ENCODE peak calls at places on chromosomes 5 and 9, in seven cellular contexts. J is sciatic nerve; R is T-helper 17 cell; B is psoas muscle; L is left ventricle myocardium superior; U is activated naive CD8-positive, alpha-beta T cell treated with anti-CD3 and anti-CD28 coated beads, Interleukin-2, amount 50 U/mL, for 24 hours; E is activated naive CD4-positive, alpha-beta T cell treated with anti-CD3 and anti-CD28 coated beads, Interleukin-2, amount 50 U/mL, for 72 hours. Y is an unnamed sample.

GRCh38 chr5:10046681-10047080 is 203.0 kb downstream of the ATPSCKMT start:
- ATAC-seq in J (no peak), R (no peak), B (no peak), L (no peak), U (no peak), E (no peak), Y (no peak)

GRCh38 chr9:69964446-69964845 is 79.2 kb upstream of the MAMDC2 start:
- ATAC-seq in J (no peak), R (no peak), B (no peak), L (no peak), U (no peak), E (no peak), Y (no peak)

GRCh38 chr5:69519285-69519684 is 26.7 kb downstream of the OCLN start:
- ATAC-seq in J (no peak), R (no peak), B (no peak), L (no peak), U (no peak), E (no peak), Y (no peak)

GRCh38 chr9:120439147-120439546 is 140.8 kb downstream of the CDK5RAP2 start:
- ATAC-seq in J (no peak), R (no peak), B (peak; percentile 61), L (no peak), U (peak; percentile 70), E (no peak), Y (no peak)

GRCh38 chr5:76257225-76257833 is 145.8 kb upstream of the IQGAP2 start:
- ATAC-seq in J (no peak), R (no peak), B (no peak), L (no peak), U (peak; percentile 9), E (peak; percentile 19), Y (peak; percentile 47)

GRCh38 chr9:86122309-86122708 is 23.0 kb upstream of the GOLM1 start:
- ATAC-seq in J (no peak), R (no peak), B (no peak), L (no peak), U (no peak), E (no peak), Y (no peak)

GRCh38 chr9:133492061-133493021 is 13.4 kb upstream of the SLC2A6 start:
- ATAC-seq in J (peak; percentile 22), R (no peak), B (peak; percentile 80), L (peak; percentile 50), U (no peak), E (no peak), Y (no peak)

GRCh38 chr5:122480146-122480545 is 168.1 kb downstream of the SNCAIP start:
- ATAC-seq in J (no peak), R (no peak), B (no peak), L (no peak), U (no peak), E (no peak), Y (no peak)

GRCh38 chr5:142894749-142895148 is 124.6 kb downstream of the ARHGAP26 start:
- ATAC-seq in J (peak; percentile 41), R (no peak), B (no peak), L (peak; percentile 72), U (no peak), E (no peak), Y (no peak)

GRCh38 chr5:149423287-149424268 is 44.5 kb upstream of the IL17B start:
- ATAC-seq in J (no peak), R (no peak), B (no peak), L (peak; percentile 70), U (no peak), E (no peak), Y (no peak)

GRCh38 chr5:72511371-72512178 is 4.4 kb upstream of the ZNF366 start:
- ATAC-seq in J (no peak), R (no peak), B (no peak), L (no peak), U (peak; percentile 53), E (peak; percentile 78), Y (no peak)

GRCh38 chr5:81429363-81429762 is 35.4 kb upstream of the ACOT12 start:
- ATAC-seq in J (no peak), R (no peak), B (no peak), L (no peak), U (no peak), E (no peak), Y (no peak)

GRCh38 chr9:77156646-77157371 is 20.5 kb upstream of the VPS13A start:
- ATAC-seq in J (no peak), R (no peak), B (peak; percentile 58), L (peak; percentile 90), U (no peak), E (no peak), Y (no peak)

GRCh38 chr5:10652151-10652550 is 88.3 kb downstream of the ANKRD33B start:
- ATAC-seq in J (no peak), R (no peak), B (no peak), L (no peak), U (no peak), E (no peak), Y (no peak)

GRCh38 chr5:89315194-89315593 is 432.2 kb upstream of the MEF2C start:
- ATAC-seq in J (peak; percentile 79), R (no peak), B (no peak), L (no peak), U (no peak), E (no peak), Y (no peak)

GRCh38 chr9:97673922-97674321 is 23.2 kb downstream of the XPA start:
- ATAC-seq in J (no peak), R (no peak), B (no peak), L (no peak), U (no peak), E (no peak), Y (no peak)

GRCh38 chr5:10377081-10377480 is 23.6 kb downstream of the MARCHF6 start:
- ATAC-seq in J (no peak), R (no peak), B (peak; percentile 41), L (peak; percentile 17), U (peak; percentile 24), E (no peak), Y (no peak)

GRCh38 chr9:37835821-37836220 is 35.2 kb downstream of the DCAF10 start:
- ATAC-seq in J (no peak), R (no peak), B (no peak), L (no peak), U (no peak), E (no peak), Y (no peak)

GRCh38 chr5:60794691-60795090 is 49.4 kb downstream of the ELOVL7 start:
- ATAC-seq in J (no peak), R (no peak), B (no peak), L (no peak), U (no peak), E (no peak), Y (peak; percentile 6)

GRCh38 chr9:113349044-113349433 is 302 bp upstream of the BSPRY start:
- ATAC-seq in J (no peak), R (no peak), B (no peak), L (no peak), U (no peak), E (no peak), Y (no peak)

GRCh38 chr5:43256261-43256966 is 56.8 kb downstream of the HMGCS1 start:
- ATAC-seq in J (no peak), R (no peak), B (no peak), L (no peak), U (no peak), E (no peak), Y (peak; percentile 55)

GRCh38 chr9:74415995-74416394 is 81.1 kb upstream of the RORB start:
- ATAC-seq in J (no peak), R (no peak), B (no peak), L (no peak), U (no peak), E (peak; percentile 18), Y (no peak)

GRCh38 chr9:130058154-130058553 is 4.4 kb downstream of the GPR107 start:
- ATAC-seq in J (no peak), R (no peak), B (no peak), L (no peak), U (no peak), E (no peak), Y (no peak)

GRCh38 chr9:12708562-12709298 is 15.5 kb downstream of the TYRP1 start:
- ATAC-seq in J (no peak), R (no peak), B (no peak), L (no peak), U (no peak), E (no peak), Y (no peak)

GRCh38 chr9:131409458-131409992 is 15.6 kb downstream of the PRRC2B start:
- ATAC-seq in J (no peak), R (no peak), B (no peak), L (no peak), U (no peak), E (no peak), Y (no peak)

GRCh38 chr5:127856310-127856709 is 153.1 kb downstream of the CCDC192 start:
- ATAC-seq in J (no peak), R (no peak), B (no peak), L (no peak), U (no peak), E (no peak), Y (no peak)

GRCh38 chr9:87824886-87825285 is 57.8 kb upstream of the SPATA31E1 start:
- ATAC-seq in J (no peak), R (no peak), B (no peak), L (no peak), U (no peak), E (no peak), Y (no peak)

GRCh38 chr9:137547687-137548543 is 2.3 kb downstream of the PNPLA7 start:
- ATAC-seq in J (no peak), R (no peak), B (no peak), L (no peak), U (no peak), E (no peak), Y (no peak)

GRCh38 chr9:88322906-88323566 is 65.2 kb upstream of the SPIN1 start:
- ATAC-seq in J (no peak), R (peak; percentile 99), B (no peak), L (no peak), U (peak; percentile 94), E (peak; percentile 96), Y (no peak)

GRCh38 chr9:81411961-81412360 is 277.4 kb downstream of the TLE1 start:
- ATAC-seq in J (no peak), R (no peak), B (no peak), L (no peak), U (no peak), E (no peak), Y (no peak)

GRCh38 chr9:99169982-99170761 is 51.6 kb downstream of the ALG2 start:
- ATAC-seq in J (no peak), R (no peak), B (no peak), L (no peak), U (no peak), E (no peak), Y (no peak)

GRCh38 chr9:101028346-101029299 is at the start of gene PLPPR1:
- ATAC-seq in J (peak; percentile 64), R (no peak), B (peak; percentile 48), L (peak; percentile 93), U (peak; percentile 28), E (no peak), Y (no peak)

Y was measured in stimulated activated memory B cell treated with anti-CD40 and anti-IgM and Interleukin-4, amounts not matched to agents 10 μg/mL and 1 μg/mL and 100 μg/mL, for 72 hours.